ENCODE peak calls at places on chromosomes 12 and 14, in nine cellular contexts. G, Y, M, J, L, T, C, Z and E are unnamed samples.

GRCh38 chr12:39235990-39236767 is 206.7 kb downstream of the KIF21A start:
- DNase-seq in G (no peak), Y (no peak), M (no peak), J (peak), L (no peak), T (no peak), C (no peak), Z (no peak), E (no peak)

GRCh38 chr12:93766802-93767523 is 89.8 kb downstream of the CRADD start:
- DNase-seq in G (no peak), Y (peak), M (peak), J (peak), L (no peak), T (no peak), C (no peak), Z (peak), E (no peak)

GRCh38 chr12:3362751-3363150 is 128.3 kb upstream of the PRMT8 start:
- DNase-seq in G (no peak), Y (no peak), M (no peak), J (no peak), L (no peak), T (no peak), C (no peak), Z (no peak), E (no peak)

GRCh38 chr12:66041651-66042363 is 88.7 kb downstream of the LLPH start:
- DNase-seq in G (no peak), Y (no peak), M (no peak), J (no peak), L (no peak), T (no peak), C (no peak), Z (no peak), E (no peak)

GRCh38 chr14:39467889-39468524 is 35.8 kb upstream of the FBXO33 start:
- DNase-seq in G (no peak), Y (peak), M (peak), J (peak), L (no peak), T (no peak), C (no peak), Z (no peak), E (peak)

GRCh38 chr12:43540474-43540873 is 11.5 kb downstream of the ADAMTS20 start:
- DNase-seq in G (no peak), Y (no peak), M (no peak), J (peak), L (no peak), T (no peak), C (no peak), Z (no peak), E (no peak)

GRCh38 chr14:91681893-91682563 is 49.9 kb downstream of the CATSPERB start:
- DNase-seq in G (no peak), Y (no peak), M (peak), J (no peak), L (no peak), T (no peak), C (no peak), Z (no peak), E (no peak)

GRCh38 chr12:85057370-85057963 is 21.3 kb downstream of the LRRIQ1 start:
- DNase-seq in G (no peak), Y (peak), M (peak), J (peak), L (no peak), T (peak), C (no peak), Z (peak), E (no peak)

GRCh38 chr12:113880337-113880736 is 85.8 kb downstream of the RBM19 start:
- DNase-seq in G (no peak), Y (no peak), M (no peak), J (no peak), L (no peak), T (no peak), C (no peak), Z (no peak), E (no peak)

GRCh38 chr14:87121716-87122115 is 871.3 kb downstream of the GALC start:
- DNase-seq in G (no peak), Y (no peak), M (no peak), J (no peak), L (no peak), T (no peak), C (no peak), Z (no peak), E (no peak)

GRCh38 chr12:82746668-82747067 is 60.0 kb downstream of the TMTC2 start:
- DNase-seq in G (no peak), Y (no peak), M (no peak), J (no peak), L (no peak), T (no peak), C (no peak), Z (no peak), E (no peak)

GRCh38 chr14:37246427-37246829 is 48.7 kb downstream of the MIPOL1 start:
- DNase-seq in G (no peak), Y (peak), M (no peak), J (peak), L (no peak), T (no peak), C (peak), Z (peak), E (no peak)

GRCh38 chr14:96267336-96267735 is 11.3 kb downstream of the BDKRB1 start:
- DNase-seq in G (no peak), Y (no peak), M (no peak), J (peak), L (no peak), T (no peak), C (no peak), Z (no peak), E (no peak)

GRCh38 chr14:23605931-23606585 is 27.5 kb upstream of the JPH4 start:
- DNase-seq in G (no peak), Y (no peak), M (peak), J (no peak), L (no peak), T (no peak), C (no peak), Z (no peak), E (no peak)

GRCh38 chr12:38385492-38385864 is 68.9 kb downstream of the ALG10B start:
- DNase-seq in G (no peak), Y (no peak), M (no peak), J (no peak), L (no peak), T (no peak), C (no peak), Z (no peak), E (no peak)

GRCh38 chr14:25095784-25096390 is 45.9 kb upstream of the STXBP6 start:
- DNase-seq in G (no peak), Y (no peak), M (no peak), J (no peak), L (no peak), T (no peak), C (no peak), Z (no peak), E (no peak)

GRCh38 chr12:57479043-57479375 is 657 bp downstream of the ARHGAP9 start:
- DNase-seq in G (no peak), Y (no peak), M (peak), J (no peak), L (no peak), T (no peak), C (no peak), Z (no peak), E (no peak)

GRCh38 chr12:89730060-89730459 is 21.4 kb upstream of the ATP2B1 start:
- DNase-seq in G (no peak), Y (no peak), M (no peak), J (no peak), L (no peak), T (no peak), C (no peak), Z (no peak), E (no peak)